ENCODE peak calls at places on chromosomes 11 and 22, in ten cellular contexts. T is PC-9; P is CD8-positive, alpha-beta T cell; H is cardiac muscle cell; X is AG04450; N is Karpas-422; B is heart left ventricle; L is aorta; U is tibial nerve; V is HCT116. D is an unnamed sample.

GRCh38 chr11:1370186-1371025 is 19.3 kb upstream of the BRSK2 start:
- DNase-seq in T (no peak), P (no peak), H (no peak), X (no peak), N (no peak), B (peak), L (no peak), U (no peak), V (no peak), D (no peak)

GRCh38 chr11:69511358-69512015 is 30.0 kb downstream of the LINC01488 start:
- DNase-seq in T (no peak), P (no peak), H (peak), X (no peak), N (no peak), B (no peak), L (no peak), U (no peak), V (no peak), D (no peak)

GRCh38 chr11:44315947-44316387 is 6.0 kb upstream of the ALX4 start:
- DNase-seq in T (no peak), P (no peak), H (peak), X (no peak), N (no peak), B (no peak), L (no peak), U (no peak), V (no peak), D (no peak)

GRCh38 chr22:45009881-45010531 is at the start of gene PHF21B:
- DNase-seq in T (no peak), P (no peak), H (peak), X (no peak), N (peak), B (peak), L (no peak), U (no peak), V (no peak), D (no peak)

GRCh38 chr11:2294340-2295290 is 7.1 kb downstream of the C11orf21 start:
- DNase-seq in T (no peak), P (peak), H (no peak), X (no peak), N (no peak), B (peak), L (peak), U (no peak), V (no peak), D (no peak)

GRCh38 chr22:39268645-39269044 is 23.9 kb upstream of the PDGFB start:
- DNase-seq in T (no peak), P (no peak), H (no peak), X (no peak), N (no peak), B (no peak), L (no peak), U (no peak), V (no peak), D (no peak)

GRCh38 chr22:44584256-44584902 is 86.3 kb upstream of the RTL6 start:
- DNase-seq in T (no peak), P (no peak), H (no peak), X (no peak), N (no peak), B (peak), L (peak), U (no peak), V (no peak), D (no peak)

GRCh38 chr22:49660321-49660720 is 167.4 kb downstream of the BRD1 start:
- DNase-seq in T (no peak), P (no peak), H (no peak), X (no peak), N (no peak), B (no peak), L (peak), U (no peak), V (no peak), D (no peak)

GRCh38 chr11:61028135-61028729 is 56.8 kb downstream of the CD6 start:
- DNase-seq in T (no peak), P (peak), H (no peak), X (no peak), N (peak), B (no peak), L (no peak), U (no peak), V (no peak), D (no peak)

GRCh38 chr11:76794371-76795284 is 11.5 kb downstream of the TSKU start:
- DNase-seq in T (no peak), P (peak), H (no peak), X (no peak), N (no peak), B (peak), L (no peak), U (no peak), V (no peak), D (no peak)

GRCh38 chr11:134226806-134227325 is 2.4 kb downstream of the VPS26B start:
- DNase-seq in T (no peak), P (no peak), H (peak), X (no peak), N (no peak), B (no peak), L (no peak), U (no peak), V (no peak), D (no peak)

GRCh38 chr11:110759972-110760381 is 47.7 kb upstream of the ARHGAP20 start:
- DNase-seq in T (no peak), P (no peak), H (peak), X (no peak), N (no peak), B (no peak), L (no peak), U (no peak), V (no peak), D (no peak)

GRCh38 chr11:46913484-46913883 is 4.9 kb downstream of the LRP4 start:
- DNase-seq in T (no peak), P (no peak), H (no peak), X (no peak), N (no peak), B (no peak), L (no peak), U (no peak), V (no peak), D (no peak)

GRCh38 chr11:116180806-116181600 is 591.8 kb downstream of the BUD13 start:
- DNase-seq in T (no peak), P (no peak), H (no peak), X (no peak), N (no peak), B (no peak), L (no peak), U (no peak), V (no peak), D (no peak)

GRCh38 chr11:65575568-65576231 is at the start of gene EHBP1L1:
- DNase-seq in T (no peak), P (peak), H (peak), X (no peak), N (peak), B (peak), L (peak), U (peak), V (no peak), D (no peak)

GRCh38 chr11:108871152-108871551 is 206.3 kb downstream of the DDX10 start:
- DNase-seq in T (no peak), P (no peak), H (peak), X (peak), N (peak), B (no peak), L (no peak), U (no peak), V (no peak), D (no peak)

GRCh38 chr11:9884601-9885000 is 220.7 kb downstream of the SWAP70 start:
- DNase-seq in T (no peak), P (no peak), H (no peak), X (no peak), N (peak), B (no peak), L (no peak), U (no peak), V (no peak), D (no peak)

GRCh38 chr11:128890543-128891409 is at the start of gene KCNJ5:
- DNase-seq in T (no peak), P (no peak), H (no peak), X (no peak), N (no peak), B (peak), L (peak), U (no peak), V (no peak), D (no peak)

GRCh38 chr11:65421204-65422103 is 1.1 kb upstream of the NEAT1 start:
- DNase-seq in T (peak), P (peak), H (peak), X (peak), N (peak), B (peak), L (peak), U (peak), V (peak), D (peak)

GRCh38 chr11:111707039-111707690 is 59.0 kb downstream of the PPP2R1B start:
- DNase-seq in T (peak), P (no peak), H (peak), X (peak), N (no peak), B (no peak), L (peak), U (no peak), V (no peak), D (no peak)

GRCh38 chr22:33352768-33353167 is 294.6 kb upstream of the SYN3 start:
- DNase-seq in T (no peak), P (no peak), H (no peak), X (no peak), N (no peak), B (no peak), L (no peak), U (no peak), V (no peak), D (no peak)

GRCh38 chr22:24390156-24390555 is 37.2 kb upstream of the ADORA2A start:
- DNase-seq in T (no peak), P (no peak), H (no peak), X (no peak), N (no peak), B (no peak), L (no peak), U (no peak), V (no peak), D (no peak)

GRCh38 chr22:24392218-24392931 is 35.0 kb upstream of the ADORA2A start:
- DNase-seq in T (no peak), P (no peak), H (no peak), X (no peak), N (no peak), B (no peak), L (no peak), U (no peak), V (no peak), D (no peak)

GRCh38 chr22:24391836-24392217 is 35.6 kb upstream of the ADORA2A start:
- DNase-seq in T (peak), P (no peak), H (peak), X (peak), N (no peak), B (no peak), L (no peak), U (no peak), V (no peak), D (no peak)

GRCh38 chr22:24390576-24390975 is 36.8 kb upstream of the ADORA2A start:
- DNase-seq in T (no peak), P (no peak), H (peak), X (no peak), N (no peak), B (no peak), L (no peak), U (no peak), V (no peak), D (no peak)

DNA sequence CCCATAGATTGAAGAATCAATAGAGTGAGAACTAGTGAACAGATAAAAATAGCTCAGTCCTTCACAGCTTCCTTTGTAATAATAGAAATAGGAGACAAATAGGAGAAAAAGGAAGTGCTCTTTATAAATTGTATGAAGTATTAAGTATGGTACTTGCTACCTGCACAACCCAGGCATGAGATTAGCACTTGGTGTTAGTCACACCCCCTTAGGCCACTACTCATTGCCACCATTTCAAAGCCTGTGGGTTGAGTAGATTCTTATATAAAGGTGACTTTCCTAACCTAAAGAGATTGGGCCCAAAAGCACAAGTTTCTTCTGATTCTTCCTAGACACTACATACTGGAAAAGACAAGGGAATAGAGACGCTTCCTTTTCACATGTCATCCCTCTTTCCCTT is 37.7 kb upstream of the ADORA2A start:
- DNase-seq in T (no peak), P (no peak), H (no peak), X (no peak), N (peak), B (no peak), L (no peak), U (no peak), V (no peak), D (no peak)
- H3K27ac ChIP-seq in T (no peak), P (no peak), H (no peak), X (no peak), N (peak), B (peak), L (peak), U (peak), V (no peak), D (peak)

GRCh38 chr22:48331266-48331665 is 1496.4 kb downstream of the BRD1 start:
- DNase-seq in T (no peak), P (no peak), H (no peak), X (no peak), N (no peak), B (peak), L (no peak), U (no peak), V (no peak), D (no peak)

GRCh38 chr22:48331691-48332220 is 1495.9 kb downstream of the BRD1 start:
- DNase-seq in T (no peak), P (no peak), H (no peak), X (no peak), N (no peak), B (no peak), L (no peak), U (no peak), V (no peak), D (no peak)

GRCh38 chr22:48323746-48324145 is 1503.9 kb downstream of the BRD1 start:
- DNase-seq in T (no peak), P (no peak), H (no peak), X (no peak), N (no peak), B (no peak), L (no peak), U (no peak), V (no peak), D (no peak)

GRCh38 chr22:48322907-48323306 is 1504.8 kb downstream of the BRD1 start:
- DNase-seq in T (no peak), P (no peak), H (no peak), X (no peak), N (no peak), B (no peak), L (no peak), U (no peak), V (no peak), D (no peak)

DNA sequence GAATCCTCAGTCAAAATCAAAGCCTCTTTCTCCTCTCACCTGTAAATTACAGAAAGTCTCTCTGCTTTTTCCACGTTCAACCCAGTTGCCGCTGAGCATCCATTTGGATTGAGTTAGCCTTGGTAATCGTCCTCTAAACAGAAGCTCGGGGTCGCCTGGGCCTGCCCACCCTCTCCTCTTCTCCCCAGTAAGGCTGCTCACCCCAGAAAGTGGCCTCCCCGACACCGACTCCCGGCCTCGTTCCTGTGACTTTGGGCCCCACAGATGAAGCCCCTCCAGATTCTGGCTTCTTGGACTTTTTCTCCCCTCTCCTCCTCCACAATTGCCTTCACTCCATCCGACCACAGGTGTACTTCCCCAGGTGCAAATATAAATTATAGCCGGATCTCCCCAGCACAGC is 1500.0 kb downstream of the BRD1 start:
- DNase-seq in T (no peak), P (no peak), H (no peak), X (no peak), N (no peak), B (no peak), L (no peak), U (no peak), V (no peak), D (no peak)
- H3K4me3 ChIP-seq in T (no peak), P (no peak), H (no peak), X (no peak), N (no peak), B (no peak), L (no peak), U (no peak), V (no peak), D (no peak)

DNA sequence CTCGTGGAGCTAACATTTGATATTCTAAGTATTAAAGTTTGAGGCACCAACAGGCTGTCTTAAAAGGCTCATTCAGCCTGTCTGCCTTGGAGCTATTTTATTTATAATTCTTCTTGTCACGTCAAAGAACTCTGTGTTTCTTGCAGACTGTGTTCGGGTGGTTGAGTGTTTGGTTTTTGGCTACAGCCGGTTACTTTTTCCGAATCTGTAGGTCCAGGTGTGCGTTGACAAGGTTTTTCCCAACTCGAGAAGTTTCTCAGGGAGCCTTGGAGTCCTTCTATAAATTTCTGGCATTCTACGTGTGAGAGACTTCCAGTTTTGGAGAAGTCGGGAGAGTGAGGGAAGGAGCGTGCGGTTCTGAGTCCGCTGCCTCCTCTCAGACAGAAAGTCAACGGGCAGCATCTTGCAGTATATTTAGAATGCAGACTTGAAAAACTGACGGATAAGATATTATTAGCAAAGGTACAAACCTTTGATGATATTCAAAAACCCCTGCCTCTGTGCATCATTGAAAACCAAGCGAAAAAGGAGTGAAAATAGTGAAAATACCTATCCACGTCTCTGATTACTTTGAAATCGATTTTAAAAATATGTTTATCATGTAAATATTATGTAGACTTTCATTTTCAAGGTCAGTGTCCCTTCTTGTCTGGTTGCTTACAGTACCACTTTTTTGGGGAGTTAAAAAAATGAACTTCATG is 85.2 kb upstream of the PPARA start:
- DNase-seq in T (no peak), P (no peak), H (no peak), X (no peak), N (no peak), B (no peak), L (peak), U (peak), V (no peak), D (no peak)
- H3K27ac ChIP-seq in T (no peak), P (no peak), H (no peak), X (no peak), N (peak), B (peak), L (peak), U (peak), V (peak), D (peak)

GRCh38 chr22:46535876-46536558 is 1.4 kb downstream of the CELSR1 start:
- DNase-seq in T (no peak), P (no peak), H (no peak), X (no peak), N (no peak), B (no peak), L (no peak), U (no peak), V (no peak), D (no peak)
- H3K4me3 ChIP-seq in T (peak), P (no peak), H (peak), X (no peak), N (no peak), B (no peak), L (no peak), U (no peak), V (no peak), D (no peak)

D was measured in esophagus muscularis mucosa.